ENCODE peak calls at places on chromosomes 13 and 19, in five cellular contexts. M is cardiac muscle cell, E is tibial nerve, D is uterus, Q is lower leg skin. T is an unnamed sample.

GRCh38 chr19:7063764-7064418 is 5.4 kb upstream of the MBD3L3 start:
- DNase-seq in D (no peak), Q (no peak), E (no peak), M (no peak), T (no peak)

GRCh38 chr19:38663957-38664502 is 16.6 kb downstream of the ACTN4 start:
- DNase-seq in M (no peak), Q (no peak), D (peak; percentile 67), E (no peak), T (no peak)

GRCh38 chr13:43071824-43072223 is 48.4 kb downstream of the DNAJC15 start:
- DNase-seq in D (no peak), E (no peak), Q (no peak), M (no peak), T (no peak)

GRCh38 chr13:80116107-80116506 is 224.8 kb downstream of the SPRY2 start:
- DNase-seq in D (no peak), M (peak; percentile 54), E (no peak), Q (no peak), T (no peak)

GRCh38 chr19:54430306-54431254 is 15.3 kb downstream of the TTYH1 start:
- DNase-seq in M (peak; percentile 51), Q (no peak), E (no peak), D (no peak), T (no peak)

GRCh38 chr13:112672651-112673284 is 17.1 kb upstream of the ATP11A start:
- DNase-seq in D (no peak), Q (peak; percentile 57), E (no peak), M (no peak), T (no peak)

GRCh38 chr13:74115138-74115537 is 19.1 kb downstream of the KLF12 start:
- DNase-seq in M (peak; percentile 50), E (no peak), Q (no peak), D (no peak), T (no peak)

GRCh38 chr19:40705362-40705651 is 11.4 kb downstream of the COQ8B start:
- DNase-seq in M (peak; percentile 58), Q (no peak), D (peak; percentile 46), E (peak; percentile 81), T (no peak)

GRCh38 chr13:32001392-32001768 is 30.2 kb upstream of the FRY start:
- DNase-seq in M (peak; percentile 78), Q (no peak), D (no peak), E (no peak), T (no peak)

GRCh38 chr19:371501-372160 is 27.0 kb upstream of the MIER2 start:
- DNase-seq in E (no peak), M (no peak), D (no peak), Q (peak; percentile 72), T (no peak)

GRCh38 chr13:41568143-41568989 is 111.0 kb downstream of the RGCC start:
- DNase-seq in Q (no peak), M (no peak), D (no peak), E (no peak), T (no peak)

GRCh38 chr13:49996951-49997895 is at the start of gene TRIM13:
- DNase-seq in E (peak; percentile 91), Q (peak; percentile 98), D (peak; percentile 88), M (peak; percentile 94), T (peak; percentile 72)

GRCh38 chr13:67619346-67619745 is 389.2 kb upstream of the PCDH9 start:
- DNase-seq in E (no peak), M (no peak), D (no peak), Q (no peak), T (no peak)

GRCh38 chr19:38684078-38684861 is 36.8 kb downstream of the ACTN4 start:
- DNase-seq in M (peak; percentile 94), Q (peak; percentile 94), E (no peak), D (peak; percentile 80), T (no peak)

GRCh38 chr19:31266731-31267130 is 82.5 kb downstream of the TSHZ3 start:
- DNase-seq in M (no peak), Q (no peak), E (no peak), D (no peak), T (no peak)

GRCh38 chr13:73254827-73255226 is 196.0 kb downstream of the KLF5 start:
- DNase-seq in E (no peak), Q (no peak), M (no peak), D (no peak), T (no peak)

GRCh38 chr13:30871713-30872029 is 34.4 kb upstream of the MEDAG start:
- DNase-seq in Q (peak; percentile 84), D (no peak), E (no peak), M (no peak), T (no peak)

GRCh38 chr19:42028304-42029216 is 34.5 kb upstream of the ATP1A3 start:
- DNase-seq in E (no peak), M (no peak), Q (no peak), D (no peak), T (no peak)

GRCh38 chr19:9847087-9847671 is 12.1 kb downstream of the PIN1 start:
- DNase-seq in E (no peak), D (peak; percentile 73), Q (no peak), M (peak; percentile 92), T (peak; percentile 38)

GRCh38 chr13:31848621-31849020 is 109.3 kb downstream of the RXFP2 start:
- DNase-seq in M (no peak), E (no peak), D (no peak), Q (no peak), T (no peak)

GRCh38 chr13:110128546-110128945 is 178.4 kb downstream of the COL4A1 start:
- DNase-seq in E (no peak), Q (no peak), M (no peak), D (no peak), T (no peak)

GRCh38 chr13:99224019-99224418 is 23.4 kb downstream of the UBAC2 start:
- DNase-seq in M (no peak), D (no peak), E (no peak), Q (no peak), T (no peak)

GRCh38 chr13:71417205-71417604 is 449.8 kb downstream of the DACH1 start:
- DNase-seq in D (no peak), M (peak; percentile 37), Q (no peak), E (no peak), T (no peak)

GRCh38 chr19:3115916-3116602 is 19.8 kb upstream of the GNA15 start:
- DNase-seq in E (no peak), Q (no peak), D (no peak), M (no peak), T (no peak)

GRCh38 chr19:38792250-38793111 is 3.5 kb downstream of the LGALS7B start:
- DNase-seq in M (peak; percentile 64), D (no peak), Q (peak; percentile 92), E (no peak), T (no peak)

GRCh38 chr13:106284358-106284757 is 251.1 kb downstream of the EFNB2 start:
- DNase-seq in Q (no peak), E (no peak), D (no peak), M (peak; percentile 3), T (no peak)

GRCh38 chr13:113980489-113981064 is 6.7 kb upstream of the C13orf46 start:
- DNase-seq in Q (no peak), E (no peak), M (no peak), D (no peak), T (no peak)

GRCh38 chr13:41139296-41139966 is 6.8 kb upstream of the KBTBD6 start:
- DNase-seq in Q (no peak), M (no peak), D (no peak), E (no peak), T (no peak)

DNA sequence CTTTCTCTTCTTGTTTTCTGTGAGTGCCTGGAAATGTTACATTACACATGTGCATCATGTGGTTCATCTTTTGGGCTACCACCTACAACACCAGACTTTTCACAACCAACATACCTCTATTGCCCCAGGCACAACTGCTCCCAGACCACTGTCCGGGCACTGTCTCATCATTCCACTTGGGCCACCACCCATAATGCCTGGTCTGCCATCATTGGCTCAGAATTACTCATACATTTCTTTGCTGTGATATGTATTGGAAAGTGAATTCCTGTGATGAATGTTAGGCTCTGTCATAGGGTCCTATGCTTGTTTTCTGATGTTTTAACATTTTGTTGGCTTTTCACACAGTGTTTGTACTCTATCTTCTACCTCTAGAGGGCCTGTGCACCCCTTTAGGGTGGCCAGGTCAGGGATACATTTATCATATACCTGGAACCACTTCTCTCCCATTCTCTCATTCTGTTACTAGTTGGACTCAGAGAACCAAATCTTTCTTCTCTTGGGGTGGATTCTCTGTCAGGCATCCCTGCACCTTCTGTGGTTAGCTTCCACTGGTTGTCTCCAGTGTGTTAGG is 172.8 kb downstream of the NHLRC3 start:
- DNase-seq in D (no peak), E (no peak), Q (no peak), M (no peak), T (no peak)
- TF ChIP-seq CTCF in D (no peak), E (no peak), Q (no peak), M (no peak), T (no peak)

DNA sequence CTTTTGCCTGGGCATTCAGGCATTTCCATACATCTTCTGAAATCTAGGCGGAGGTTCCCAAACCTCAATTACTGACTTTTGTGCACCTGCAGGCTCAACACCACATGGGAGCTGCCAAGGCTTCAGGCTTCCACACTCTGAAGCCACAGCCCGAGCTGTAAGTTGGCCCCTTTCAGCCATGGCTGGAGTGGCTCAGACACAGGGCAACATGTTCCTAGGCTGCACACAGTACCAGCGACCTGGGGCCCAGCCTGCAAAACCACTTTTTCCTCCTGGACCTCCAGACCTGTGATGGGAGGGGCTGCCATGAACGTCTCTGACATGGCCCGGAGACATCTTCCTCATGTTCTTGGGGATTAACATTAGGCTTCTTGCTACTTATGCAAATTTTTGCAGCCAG is 1558.2 kb upstream of the PCDH20 start:
- DNase-seq in M (no peak), Q (no peak), E (no peak), D (no peak), T (no peak)
- TF ChIP-seq CTCF in M (no peak), Q (no peak), E (no peak), D (no peak), T (no peak)

GRCh38 chr19:1469200-1469935 is 9.6 kb downstream of the C19orf25 start:
- DNase-seq in E (no peak), D (no peak), M (no peak), Q (no peak), T (no peak)

GRCh38 chr19:1467512-1468273 is 11.3 kb downstream of the C19orf25 start:
- DNase-seq in Q (no peak), D (no peak), M (no peak), E (no peak), T (no peak)

GRCh38 chr19:1467228-1467511 is 11.8 kb downstream of the C19orf25 start:
- DNase-seq in D (no peak), M (no peak), Q (no peak), E (no peak), T (no peak)

GRCh38 chr19:1469936-1470863 is 8.8 kb downstream of the C19orf25 start:
- DNase-seq in E (no peak), D (no peak), M (no peak), Q (no peak), T (no peak)

GRCh38 chr19:1468274-1469199 is 10.5 kb downstream of the C19orf25 start:
- DNase-seq in E (no peak), D (no peak), Q (no peak), M (no peak), T (no peak)
- TF ChIP-seq CTCF in E (no peak), D (no peak), Q (no peak), M (no peak), T (no peak)

GRCh38 chr19:34669305-34669704 is 7.7 kb downstream of the SCGB2B2 start:
- DNase-seq in D (no peak), Q (no peak), E (no peak), M (no peak), T (no peak)

GRCh38 chr19:34666200-34666957 is 10.6 kb downstream of the SCGB2B2 start:
- DNase-seq in D (no peak), Q (no peak), E (no peak), M (no peak), T (no peak)

GRCh38 chr19:34664870-34665269 is 12.1 kb downstream of the SCGB2B2 start:
- DNase-seq in D (no peak), Q (no peak), E (no peak), M (no peak), T (no peak)

GRCh38 chr19:34666958-34667265 is 10.0 kb downstream of the SCGB2B2 start:
- DNase-seq in Q (no peak), M (no peak), D (no peak), E (no peak), T (no peak)

GRCh38 chr19:34667349-34668076 is 9.4 kb downstream of the SCGB2B2 start:
- DNase-seq in Q (no peak), E (no peak), M (peak; percentile 17), D (no peak), T (no peak)
- TF ChIP-seq CTCF in Q (no peak), E (no peak), M (no peak), D (no peak), T (no peak)

T was measured in omental fat pad.